ENCODE peak calls at places on chromosome 22, in ten cellular contexts. One of them, this sample, is unnamed.
A peak's percentile ranks its signal among the peaks of the same experiment; 100 is the strongest.

GRCh38 chr22:18035740-18036139 is 11.4 kb upstream of the MICAL3 start:
- DNase-seq in Caco-2: no peak
- DNase-seq in NCI-H1105 treated with DMSO at 0.1 percent for 48 hours: no peak
- DNase-seq in NCI-H146: no peak
- DNase-seq in activated T-cell treated with anti-CD3 and anti-CD28 coated beads, Interleukin-2, amount 50 U/mL, for 24 hours: no peak
- DNase-seq in lung microvascular endothelial cell: no peak
- DNase-seq in AG09309: no peak
- DNase-seq in NCI-H1092 treated with DMSO at 0.1 percent for 48 hours: no peak
- DNase-seq in endothelial cell: no peak
- DNase-seq in HEK293T: no peak
- DNase-seq in this sample: no peak

GRCh38 chr22:48098243-48098935 is 1335.9 kb downstream of the TBC1D22A start:
- DNase-seq in endothelial cell: no peak
- DNase-seq in AG09309: no peak
- DNase-seq in activated T-cell treated with anti-CD3 and anti-CD28 coated beads, Interleukin-2, amount 50 U/mL, for 24 hours: no peak
- DNase-seq in Caco-2: no peak
- DNase-seq in HEK293T: no peak
- DNase-seq in NCI-H1092 treated with DMSO at 0.1 percent for 48 hours: no peak
- DNase-seq in lung microvascular endothelial cell: no peak
- DNase-seq in NCI-H146: no peak
- DNase-seq in NCI-H1105 treated with DMSO at 0.1 percent for 48 hours: no peak
- DNase-seq in this sample: no peak

GRCh38 chr22:29003975-29004646 is 57.5 kb downstream of the C22orf31 start:
- DNase-seq in NCI-H146: peak; percentile 26
- DNase-seq in NCI-H1105 treated with DMSO at 0.1 percent for 48 hours: peak; percentile 80
- DNase-seq in HEK293T: peak; percentile 53
- DNase-seq in Caco-2: no peak
- DNase-seq in lung microvascular endothelial cell: no peak
- DNase-seq in AG09309: no peak
- DNase-seq in NCI-H1092 treated with DMSO at 0.1 percent for 48 hours: peak; percentile 77
- DNase-seq in activated T-cell treated with anti-CD3 and anti-CD28 coated beads, Interleukin-2, amount 50 U/mL, for 24 hours: no peak
- DNase-seq in endothelial cell: peak; percentile 20
- DNase-seq in this sample: no peak

GRCh38 chr22:35432226-35432905 is 32.4 kb downstream of the MCM5 start:
- DNase-seq in activated T-cell treated with anti-CD3 and anti-CD28 coated beads, Interleukin-2, amount 50 U/mL, for 24 hours: no peak
- DNase-seq in endothelial cell: no peak
- DNase-seq in NCI-H146: no peak
- DNase-seq in HEK293T: no peak
- DNase-seq in Caco-2: no peak
- DNase-seq in lung microvascular endothelial cell: no peak
- DNase-seq in AG09309: no peak
- DNase-seq in NCI-H1092 treated with DMSO at 0.1 percent for 48 hours: no peak
- DNase-seq in NCI-H1105 treated with DMSO at 0.1 percent for 48 hours: no peak
- DNase-seq in this sample: no peak

GRCh38 chr22:50286701-50287318 is 16.6 kb upstream of the MAPK11 start:
- DNase-seq in activated T-cell treated with anti-CD3 and anti-CD28 coated beads, Interleukin-2, amount 50 U/mL, for 24 hours: no peak
- DNase-seq in HEK293T: no peak
- DNase-seq in NCI-H146: no peak
- DNase-seq in Caco-2: no peak
- DNase-seq in lung microvascular endothelial cell: no peak
- DNase-seq in AG09309: no peak
- DNase-seq in NCI-H1105 treated with DMSO at 0.1 percent for 48 hours: no peak
- DNase-seq in endothelial cell: no peak
- DNase-seq in NCI-H1092 treated with DMSO at 0.1 percent for 48 hours: no peak
- DNase-seq in this sample: no peak

GRCh38 chr22:45677060-45677459 is 5.4 kb downstream of the ATXN10 start:
- DNase-seq in Caco-2: no peak
- DNase-seq in HEK293T: no peak
- DNase-seq in AG09309: no peak
- DNase-seq in activated T-cell treated with anti-CD3 and anti-CD28 coated beads, Interleukin-2, amount 50 U/mL, for 24 hours: no peak
- DNase-seq in endothelial cell: no peak
- DNase-seq in NCI-H1092 treated with DMSO at 0.1 percent for 48 hours: no peak
- DNase-seq in NCI-H1105 treated with DMSO at 0.1 percent for 48 hours: no peak
- DNase-seq in lung microvascular endothelial cell: no peak
- DNase-seq in NCI-H146: no peak
- DNase-seq in this sample: no peak

GRCh38 chr22:43253839-43254238 is 66.9 kb upstream of the TTLL12 start:
- DNase-seq in endothelial cell: no peak
- DNase-seq in AG09309: no peak
- DNase-seq in NCI-H146: no peak
- DNase-seq in NCI-H1105 treated with DMSO at 0.1 percent for 48 hours: no peak
- DNase-seq in Caco-2: no peak
- DNase-seq in activated T-cell treated with anti-CD3 and anti-CD28 coated beads, Interleukin-2, amount 50 U/mL, for 24 hours: no peak
- DNase-seq in HEK293T: no peak
- DNase-seq in NCI-H1092 treated with DMSO at 0.1 percent for 48 hours: no peak
- DNase-seq in lung microvascular endothelial cell: no peak
- DNase-seq in this sample: no peak

GRCh38 chr22:27810566-27810965 is 9.0 kb upstream of the MN1 start:
- DNase-seq in Caco-2: no peak
- DNase-seq in NCI-H1092 treated with DMSO at 0.1 percent for 48 hours: peak; percentile 33
- DNase-seq in HEK293T: no peak
- DNase-seq in NCI-H146: peak; percentile 42
- DNase-seq in activated T-cell treated with anti-CD3 and anti-CD28 coated beads, Interleukin-2, amount 50 U/mL, for 24 hours: no peak
- DNase-seq in endothelial cell: no peak
- DNase-seq in lung microvascular endothelial cell: peak; percentile 59
- DNase-seq in AG09309: peak; percentile 18
- DNase-seq in NCI-H1105 treated with DMSO at 0.1 percent for 48 hours: no peak
- DNase-seq in this sample: no peak

GRCh38 chr22:46619830-46620501 is at the start of gene GRAMD4:
- DNase-seq in NCI-H146: no peak
- DNase-seq in NCI-H1105 treated with DMSO at 0.1 percent for 48 hours: peak; percentile 18
- DNase-seq in Caco-2: no peak
- DNase-seq in HEK293T: no peak
- DNase-seq in AG09309: no peak
- DNase-seq in activated T-cell treated with anti-CD3 and anti-CD28 coated beads, Interleukin-2, amount 50 U/mL, for 24 hours: no peak
- DNase-seq in endothelial cell: no peak
- DNase-seq in NCI-H1092 treated with DMSO at 0.1 percent for 48 hours: peak; percentile 3
- DNase-seq in lung microvascular endothelial cell: no peak
- DNase-seq in this sample: no peak

GRCh38 chr22:49331878-49332277 is 495.8 kb downstream of the BRD1 start:
- DNase-seq in activated T-cell treated with anti-CD3 and anti-CD28 coated beads, Interleukin-2, amount 50 U/mL, for 24 hours: no peak
- DNase-seq in lung microvascular endothelial cell: no peak
- DNase-seq in NCI-H1092 treated with DMSO at 0.1 percent for 48 hours: no peak
- DNase-seq in HEK293T: no peak
- DNase-seq in Caco-2: no peak
- DNase-seq in NCI-H1105 treated with DMSO at 0.1 percent for 48 hours: no peak
- DNase-seq in AG09309: no peak
- DNase-seq in endothelial cell: no peak
- DNase-seq in NCI-H146: no peak
- DNase-seq in this sample: no peak

GRCh38 chr22:41256898-41257260 is 16.1 kb upstream of the CHADL start:
- DNase-seq in AG09309: no peak
- DNase-seq in HEK293T: no peak
- DNase-seq in NCI-H146: no peak
- DNase-seq in endothelial cell: peak; percentile 32
- DNase-seq in activated T-cell treated with anti-CD3 and anti-CD28 coated beads, Interleukin-2, amount 50 U/mL, for 24 hours: no peak
- DNase-seq in lung microvascular endothelial cell: peak; percentile 59
- DNase-seq in NCI-H1092 treated with DMSO at 0.1 percent for 48 hours: no peak
- DNase-seq in Caco-2: no peak
- DNase-seq in NCI-H1105 treated with DMSO at 0.1 percent for 48 hours: no peak
- DNase-seq in this sample: no peak

GRCh38 chr22:38873469-38874411 is 1.7 kb upstream of the CBX6 start:
- DNase-seq in Caco-2: no peak
- DNase-seq in AG09309: no peak
- DNase-seq in NCI-H1105 treated with DMSO at 0.1 percent for 48 hours: peak; percentile 61
- DNase-seq in endothelial cell: no peak
- DNase-seq in NCI-H1092 treated with DMSO at 0.1 percent for 48 hours: peak; percentile 57
- DNase-seq in HEK293T: peak; percentile 6
- DNase-seq in NCI-H146: peak; percentile 87
- DNase-seq in activated T-cell treated with anti-CD3 and anti-CD28 coated beads, Interleukin-2, amount 50 U/mL, for 24 hours: peak; percentile 76
- DNase-seq in lung microvascular endothelial cell: no peak
- DNase-seq in this sample: peak; percentile 97

GRCh38 chr22:33513388-33514336 is 406.6 kb downstream of the LARGE1 start:
- DNase-seq in AG09309: no peak
- DNase-seq in NCI-H1092 treated with DMSO at 0.1 percent for 48 hours: no peak
- DNase-seq in HEK293T: no peak
- DNase-seq in endothelial cell: no peak
- DNase-seq in NCI-H1105 treated with DMSO at 0.1 percent for 48 hours: no peak
- DNase-seq in lung microvascular endothelial cell: no peak
- DNase-seq in NCI-H146: peak; percentile 48
- DNase-seq in Caco-2: no peak
- DNase-seq in activated T-cell treated with anti-CD3 and anti-CD28 coated beads, Interleukin-2, amount 50 U/mL, for 24 hours: no peak
- DNase-seq in this sample: no peak

GRCh38 chr22:39007177-39007576 is 6.9 kb upstream of the APOBEC3C start:
- DNase-seq in endothelial cell: no peak
- DNase-seq in AG09309: no peak
- DNase-seq in NCI-H146: no peak
- DNase-seq in NCI-H1105 treated with DMSO at 0.1 percent for 48 hours: no peak
- DNase-seq in activated T-cell treated with anti-CD3 and anti-CD28 coated beads, Interleukin-2, amount 50 U/mL, for 24 hours: no peak
- DNase-seq in lung microvascular endothelial cell: no peak
- DNase-seq in NCI-H1092 treated with DMSO at 0.1 percent for 48 hours: no peak
- DNase-seq in Caco-2: no peak
- DNase-seq in HEK293T: no peak
- DNase-seq in this sample: no peak

This sample was measured in epithelial cell of prostate.